ENCODE peak calls at places on chromosomes 5 and 9, in nine cellular contexts. P, M, N, R, D, T, K, B and H are unnamed samples.

GRCh38 chr9:136378171-136379002 is 4.9 kb upstream of the CARD9 start:
- DNase-seq in N (no peak), B (peak), D (no peak), M (no peak), P (no peak), K (no peak), T (no peak), R (no peak), H (no peak)

GRCh38 chr9:38006981-38007380 is 62.0 kb downstream of the SHB start:
- DNase-seq in N (no peak), T (no peak), D (no peak), K (no peak), R (no peak), P (no peak), M (no peak), B (no peak), H (no peak)

GRCh38 chr9:136314944-136315343 is 11.1 kb upstream of the CCDC187 start:
- DNase-seq in D (no peak), K (no peak), B (no peak), N (no peak), R (no peak), M (no peak), T (no peak), P (no peak), H (no peak)

GRCh38 chr5:151023651-151024050 is 3.3 kb downstream of the GPX3 start:
- DNase-seq in D (no peak), K (peak), P (no peak), N (no peak), T (no peak), B (no peak), M (no peak), R (no peak), H (peak)

GRCh38 chr9:129813661-129814060 is 10.3 kb downstream of the TOR1A start:
- DNase-seq in T (no peak), K (no peak), P (no peak), B (no peak), N (no peak), R (no peak), M (no peak), D (no peak), H (no peak)

GRCh38 chr5:141747152-141747640 is 65.2 kb upstream of the ARAP3 start:
- DNase-seq in R (peak), B (peak), T (peak), P (peak), M (peak), D (peak), K (peak), N (no peak), H (no peak)

GRCh38 chr9:96510258-96510657 is 60.3 kb downstream of the HABP4 start:
- DNase-seq in P (no peak), B (no peak), D (no peak), M (no peak), R (no peak), K (no peak), N (no peak), T (no peak), H (no peak)

GRCh38 chr9:90441814-90442213 is 200.8 kb downstream of the DIRAS2 start:
- DNase-seq in T (no peak), K (no peak), N (no peak), D (no peak), R (no peak), M (no peak), P (no peak), B (peak), H (no peak)

GRCh38 chr9:114321759-114322158 is 1.1 kb upstream of the ORM1 start:
- DNase-seq in K (no peak), T (peak), R (no peak), N (no peak), M (no peak), B (no peak), P (no peak), D (no peak), H (no peak)

GRCh38 chr5:158922816-158923215 is 176.9 kb downstream of the EBF1 start:
- DNase-seq in R (no peak), P (no peak), M (no peak), B (no peak), T (no peak), N (no peak), D (no peak), K (no peak), H (no peak)

GRCh38 chr5:90418214-90418613 is 8.7 kb upstream of the CETN3 start:
- DNase-seq in K (no peak), R (no peak), B (no peak), P (no peak), M (no peak), N (no peak), D (no peak), T (no peak), H (no peak)

GRCh38 chr5:15353086-15353645 is 146.8 kb upstream of the FBXL7 start:
- DNase-seq in N (no peak), D (no peak), M (no peak), K (no peak), B (no peak), P (no peak), T (no peak), R (no peak), H (no peak)

GRCh38 chr9:77005216-77005615 is 14.2 kb upstream of the FOXB2 start:
- DNase-seq in R (no peak), B (no peak), D (no peak), N (no peak), M (no peak), T (no peak), P (no peak), K (no peak), H (no peak)

GRCh38 chr9:89278997-89279739 is 31.8 kb upstream of the CKS2 start:
- DNase-seq in B (peak), K (peak), T (peak), D (no peak), N (no peak), M (no peak), P (peak), R (peak), H (peak)

GRCh38 chr5:6713274-6714181 is at the start of gene TENT4A:
- DNase-seq in T (no peak), P (no peak), R (peak), D (no peak), B (no peak), K (peak), N (peak), M (no peak), H (no peak)